ENCODE peak calls at places on chromosomes 6 and 20, in five cellular contexts. One of them, this sample, is unnamed.

GRCh38 chr6:166955865-166956443 is 396 bp downstream of the RNASET2 start:
- DNase-seq in hepatocyte: peak; percentile 63
- DNase-seq in mucosa of descending colon: no peak
- DNase-seq in GM12864: no peak
- DNase-seq in fibroblast of villous mesenchyme: no peak
- DNase-seq in this sample: peak; percentile 45

GRCh38 chr6:109867970-109868358 is 110.1 kb upstream of the GPR6 start:
- DNase-seq in hepatocyte: peak; percentile 28
- DNase-seq in mucosa of descending colon: no peak
- DNase-seq in GM12864: no peak
- DNase-seq in fibroblast of villous mesenchyme: peak; percentile 60
- DNase-seq in this sample: no peak

GRCh38 chr6:10540073-10540746 is 19.1 kb downstream of the GCNT2 start:
- DNase-seq in hepatocyte: no peak
- DNase-seq in mucosa of descending colon: no peak
- DNase-seq in GM12864: no peak
- DNase-seq in fibroblast of villous mesenchyme: no peak
- DNase-seq in this sample: peak; percentile 12

GRCh38 chr6:41940759-41941279 is 789 bp downstream of the CCND3 start:
- DNase-seq in hepatocyte: peak; percentile 61
- DNase-seq in mucosa of descending colon: peak; percentile 70
- DNase-seq in GM12864: no peak
- DNase-seq in fibroblast of villous mesenchyme: peak; percentile 38
- DNase-seq in this sample: peak; percentile 55

GRCh38 chr20:4956200-4956810 is 45.0 kb downstream of the SLC23A2 start:
- DNase-seq in hepatocyte: peak; percentile 72
- DNase-seq in mucosa of descending colon: no peak
- DNase-seq in GM12864: no peak
- DNase-seq in fibroblast of villous mesenchyme: peak; percentile 74
- DNase-seq in this sample: peak; percentile 75

GRCh38 chr6:81166770-81167169 is 585.7 kb downstream of the TENT5A start:
- DNase-seq in hepatocyte: no peak
- DNase-seq in mucosa of descending colon: no peak
- DNase-seq in GM12864: no peak
- DNase-seq in fibroblast of villous mesenchyme: peak; percentile 46
- DNase-seq in this sample: peak; percentile 4

GRCh38 chr20:5710551-5710950 is 39.6 kb upstream of the SHLD1 start:
- DNase-seq in hepatocyte: no peak
- DNase-seq in mucosa of descending colon: no peak
- DNase-seq in GM12864: no peak
- DNase-seq in fibroblast of villous mesenchyme: no peak
- DNase-seq in this sample: no peak

GRCh38 chr20:3705970-3706739 is 6.2 kb downstream of the SIGLEC1 start:
- DNase-seq in hepatocyte: no peak
- DNase-seq in mucosa of descending colon: no peak
- DNase-seq in GM12864: no peak
- DNase-seq in fibroblast of villous mesenchyme: no peak
- DNase-seq in this sample: no peak

GRCh38 chr20:46099491-46100287 is 9.9 kb upstream of the NCOA5 start:
- DNase-seq in hepatocyte: no peak
- DNase-seq in mucosa of descending colon: no peak
- DNase-seq in GM12864: no peak
- DNase-seq in fibroblast of villous mesenchyme: no peak
- DNase-seq in this sample: peak; percentile 68

GRCh38 chr20:51978081-51978501 is 175.8 kb upstream of the SALL4 start:
- DNase-seq in hepatocyte: no peak
- DNase-seq in mucosa of descending colon: no peak
- DNase-seq in GM12864: no peak
- DNase-seq in fibroblast of villous mesenchyme: no peak
- DNase-seq in this sample: peak; percentile 8

GRCh38 chr6:41726876-41727275 is 8.5 kb downstream of the TFEB start:
- DNase-seq in hepatocyte: no peak
- DNase-seq in mucosa of descending colon: peak; percentile 26
- DNase-seq in GM12864: no peak
- DNase-seq in fibroblast of villous mesenchyme: no peak
- DNase-seq in this sample: no peak

GRCh38 chr6:69487688-69488087 is 309.1 kb downstream of the LMBRD1 start:
- DNase-seq in hepatocyte: no peak
- DNase-seq in mucosa of descending colon: no peak
- DNase-seq in GM12864: no peak
- DNase-seq in fibroblast of villous mesenchyme: no peak
- DNase-seq in this sample: peak; percentile 3

GRCh38 chr6:139248911-139249310 is 42.9 kb downstream of the TXLNB start:
- DNase-seq in hepatocyte: no peak
- DNase-seq in mucosa of descending colon: no peak
- DNase-seq in GM12864: no peak
- DNase-seq in fibroblast of villous mesenchyme: no peak
- DNase-seq in this sample: no peak

GRCh38 chr20:23507346-23507745 is 16.4 kb downstream of the CST8 start:
- DNase-seq in hepatocyte: no peak
- DNase-seq in mucosa of descending colon: no peak
- DNase-seq in GM12864: no peak
- DNase-seq in fibroblast of villous mesenchyme: no peak
- DNase-seq in this sample: no peak

GRCh38 chr20:5612476-5613291 is 137.5 kb upstream of the SHLD1 start:
- DNase-seq in hepatocyte: no peak
- DNase-seq in mucosa of descending colon: no peak
- DNase-seq in GM12864: no peak
- DNase-seq in fibroblast of villous mesenchyme: peak; percentile 42
- DNase-seq in this sample: no peak

GRCh38 chr6:165663736-165664552 is 903 bp upstream of the PDE10A start:
- DNase-seq in hepatocyte: no peak
- DNase-seq in mucosa of descending colon: no peak
- DNase-seq in GM12864: no peak
- DNase-seq in fibroblast of villous mesenchyme: no peak
- DNase-seq in this sample: no peak

GRCh38 chr20:40563296-40563950 is 125.6 kb downstream of the MAFB start:
- DNase-seq in hepatocyte: peak; percentile 44
- DNase-seq in mucosa of descending colon: peak; percentile 94
- DNase-seq in GM12864: no peak
- DNase-seq in fibroblast of villous mesenchyme: peak; percentile 23
- DNase-seq in this sample: no peak

GRCh38 chr6:124795879-124796838 is 166.1 kb upstream of the RNF217 start:
- DNase-seq in hepatocyte: peak; percentile 30
- DNase-seq in mucosa of descending colon: peak; percentile 16
- DNase-seq in GM12864: no peak
- DNase-seq in fibroblast of villous mesenchyme: peak; percentile 15
- DNase-seq in this sample: peak; percentile 14

GRCh38 chr6:161218222-161218621 is 55.6 kb downstream of the AGPAT4 start:
- DNase-seq in hepatocyte: no peak
- DNase-seq in mucosa of descending colon: no peak
- DNase-seq in GM12864: no peak
- DNase-seq in fibroblast of villous mesenchyme: no peak
- DNase-seq in this sample: no peak

GRCh38 chr6:142820336-142821016 is 124.5 kb downstream of the HIVEP2 start:
- DNase-seq in hepatocyte: no peak
- DNase-seq in mucosa of descending colon: no peak
- DNase-seq in GM12864: no peak
- DNase-seq in fibroblast of villous mesenchyme: no peak
- DNase-seq in this sample: peak; percentile 51

GRCh38 chr6:138455746-138456392 is 43.4 kb downstream of the NHSL1 start:
- DNase-seq in hepatocyte: no peak
- DNase-seq in mucosa of descending colon: no peak
- DNase-seq in GM12864: peak; percentile 30
- DNase-seq in fibroblast of villous mesenchyme: no peak
- DNase-seq in this sample: peak; percentile 80

GRCh38 chr6:109612268-109612667 is 78.7 kb downstream of the AK9 start:
- DNase-seq in hepatocyte: no peak
- DNase-seq in mucosa of descending colon: no peak
- DNase-seq in GM12864: no peak
- DNase-seq in fibroblast of villous mesenchyme: no peak
- DNase-seq in this sample: no peak

GRCh38 chr6:11248974-11249761 is 16.7 kb upstream of the NEDD9 start:
- DNase-seq in hepatocyte: no peak
- DNase-seq in mucosa of descending colon: no peak
- DNase-seq in GM12864: no peak
- DNase-seq in fibroblast of villous mesenchyme: no peak
- DNase-seq in this sample: no peak

GRCh38 chr6:90217621-90218496 is 78.8 kb downstream of the BACH2 start:
- DNase-seq in hepatocyte: no peak
- DNase-seq in mucosa of descending colon: peak; percentile 49
- DNase-seq in GM12864: no peak
- DNase-seq in fibroblast of villous mesenchyme: peak; percentile 70
- DNase-seq in this sample: no peak

GRCh38 chr6:42224222-42225042 is 6.8 kb upstream of the MRPS10 start:
- DNase-seq in hepatocyte: peak; percentile 64
- DNase-seq in mucosa of descending colon: no peak
- DNase-seq in GM12864: peak; percentile 91
- DNase-seq in fibroblast of villous mesenchyme: peak; percentile 88
- DNase-seq in this sample: peak; percentile 91

GRCh38 chr20:36175475-36175995 is 21.0 kb downstream of the EPB41L1 start:
- DNase-seq in hepatocyte: no peak
- DNase-seq in mucosa of descending colon: peak; percentile 3
- DNase-seq in GM12864: no peak
- DNase-seq in fibroblast of villous mesenchyme: no peak
- DNase-seq in this sample: peak; percentile 13

GRCh38 chr6:89035252-89036106 is 45.1 kb upstream of the PNRC1 start:
- DNase-seq in hepatocyte: peak; percentile 90
- DNase-seq in mucosa of descending colon: peak; percentile 74
- DNase-seq in GM12864: no peak
- DNase-seq in fibroblast of villous mesenchyme: peak; percentile 99
- DNase-seq in this sample: no peak

GRCh38 chr6:105810105-105810921 is 275.8 kb upstream of the PRDM1 start:
- DNase-seq in hepatocyte: peak; percentile 50
- DNase-seq in mucosa of descending colon: no peak
- DNase-seq in GM12864: no peak
- DNase-seq in fibroblast of villous mesenchyme: peak; percentile 89
- DNase-seq in this sample: peak; percentile 78

GRCh38 chr20:32718749-32719348 is 24.4 kb downstream of the COMMD7 start:
- DNase-seq in hepatocyte: no peak
- DNase-seq in mucosa of descending colon: no peak
- DNase-seq in GM12864: no peak
- DNase-seq in fibroblast of villous mesenchyme: no peak
- DNase-seq in this sample: no peak
- H3K4me3 ChIP-seq in hepatocyte: no peak overlapping the region
- H3K4me3 ChIP-seq in mucosa of descending colon: no peak overlapping the region
- H3K4me3 ChIP-seq in GM12864: no peak overlapping the region
- H3K4me3 ChIP-seq in fibroblast of villous mesenchyme: no peak overlapping the region
- H3K4me3 ChIP-seq in this sample: no peak overlapping the region

GRCh38 chr6:104771258-104771832 is 88.4 kb downstream of the HACE1 start:
- DNase-seq in hepatocyte: peak; percentile 11
- DNase-seq in mucosa of descending colon: no peak
- DNase-seq in GM12864: no peak
- DNase-seq in fibroblast of villous mesenchyme: peak; percentile 47
- DNase-seq in this sample: peak; percentile 9
- TF ChIP-seq CTCF in hepatocyte: peak; percentile 78
- TF ChIP-seq CTCF in mucosa of descending colon: no peak
- TF ChIP-seq CTCF in GM12864: no peak
- TF ChIP-seq CTCF in fibroblast of villous mesenchyme: peak; percentile 53
- TF ChIP-seq CTCF in this sample: peak; percentile 23

GRCh38 chr6:137342607-137343186 is 123.5 kb upstream of the IFNGR1 start:
- DNase-seq in hepatocyte: no peak
- DNase-seq in mucosa of descending colon: peak; percentile 26
- DNase-seq in GM12864: no peak
- DNase-seq in fibroblast of villous mesenchyme: no peak
- DNase-seq in this sample: no peak
- H3K4me3 ChIP-seq in hepatocyte: no peak overlapping the region
- H3K4me3 ChIP-seq in mucosa of descending colon: no peak overlapping the region
- H3K4me3 ChIP-seq in GM12864: peak overlapping the region; percentile 32
- H3K4me3 ChIP-seq in fibroblast of villous mesenchyme: peak overlapping the region; percentile 49
- H3K4me3 ChIP-seq in this sample: peak overlapping the region; percentile 35

DNA sequence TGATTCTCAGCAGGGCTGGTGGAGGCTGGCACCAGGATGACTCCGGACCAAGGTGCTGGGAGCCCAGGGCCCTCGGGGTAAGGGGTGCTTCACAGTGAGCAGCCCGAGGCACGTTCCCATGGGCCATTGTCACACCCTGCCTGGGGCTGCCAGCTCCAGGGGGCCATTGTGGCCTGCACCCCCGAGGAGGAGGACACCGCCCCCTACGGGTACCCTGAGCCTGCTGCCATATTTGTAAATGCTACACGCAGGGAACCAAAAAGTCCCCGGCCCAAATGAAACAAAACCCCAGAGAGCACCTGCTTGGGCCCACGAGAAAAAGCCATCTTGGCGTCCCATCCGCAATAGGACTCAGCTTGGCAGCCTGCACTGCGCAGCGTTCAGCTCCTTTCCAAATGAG is 64.7 kb upstream of the GATA5 start:
- DNase-seq in hepatocyte: no peak
- DNase-seq in mucosa of descending colon: no peak
- DNase-seq in GM12864: no peak
- DNase-seq in fibroblast of villous mesenchyme: no peak
- DNase-seq in this sample: no peak
- TF ChIP-seq CTCF in hepatocyte: no peak
- TF ChIP-seq CTCF in mucosa of descending colon: no peak
- TF ChIP-seq CTCF in GM12864: peak; percentile 6
- TF ChIP-seq CTCF in fibroblast of villous mesenchyme: no peak
- TF ChIP-seq CTCF in this sample: no peak

DNA sequence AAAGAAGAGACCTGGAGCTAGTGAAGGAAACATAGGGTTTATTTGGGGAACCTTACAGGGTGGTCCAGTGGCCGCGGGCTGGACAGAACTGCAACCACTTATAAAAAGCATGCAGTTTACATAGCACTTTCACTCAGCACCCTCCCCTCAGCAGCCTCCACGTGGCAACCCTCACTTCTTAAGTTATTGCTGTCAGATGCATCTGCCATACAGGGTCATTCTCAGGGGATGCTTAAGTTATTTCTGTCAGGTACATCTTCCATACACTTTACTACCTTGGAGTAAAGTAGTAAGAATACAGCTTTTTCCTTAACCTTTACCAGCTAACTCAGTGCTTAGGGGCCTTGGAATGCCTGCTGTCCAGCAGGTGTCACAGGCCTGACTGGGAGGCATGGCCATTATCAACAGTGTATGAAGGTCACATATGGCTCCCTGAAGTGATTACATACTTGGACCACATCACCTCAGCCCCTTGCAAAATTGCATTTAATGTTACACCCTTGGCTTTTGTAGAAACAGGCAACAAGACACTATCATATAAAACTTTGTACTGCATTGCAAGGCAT is 2.0 kb upstream of the NOL7 start:
- DNase-seq in hepatocyte: no peak
- DNase-seq in mucosa of descending colon: no peak
- DNase-seq in GM12864: no peak
- DNase-seq in fibroblast of villous mesenchyme: no peak
- DNase-seq in this sample: peak; percentile 46
- H3K4me3 ChIP-seq in hepatocyte: no peak overlapping the region
- H3K4me3 ChIP-seq in mucosa of descending colon: no peak overlapping the region
- H3K4me3 ChIP-seq in GM12864: peak overlapping the region; percentile 97
- H3K4me3 ChIP-seq in fibroblast of villous mesenchyme: no peak overlapping the region
- H3K4me3 ChIP-seq in this sample: peak overlapping the region; percentile 30

DNA sequence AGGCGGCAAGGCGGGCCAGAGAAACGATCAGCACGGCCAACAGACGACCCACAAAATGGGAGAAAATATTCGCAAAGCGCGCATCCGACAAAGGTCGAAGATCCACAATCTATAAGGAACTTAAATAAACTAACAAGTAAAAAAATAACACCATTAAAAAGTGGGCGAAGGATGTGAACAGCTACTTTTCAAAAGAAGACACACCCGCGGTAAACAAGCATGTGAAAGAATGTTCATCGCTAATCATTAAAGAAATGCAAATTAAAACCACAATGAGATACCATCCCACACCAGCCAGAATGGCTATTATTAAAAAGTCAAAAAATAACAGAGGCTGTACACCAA is 117.8 kb upstream of the SIRPA start:
- DNase-seq in hepatocyte: no peak
- DNase-seq in mucosa of descending colon: no peak
- DNase-seq in GM12864: no peak
- DNase-seq in fibroblast of villous mesenchyme: no peak
- DNase-seq in this sample: no peak
- TF ChIP-seq CTCF in hepatocyte: no peak
- TF ChIP-seq CTCF in mucosa of descending colon: no peak
- TF ChIP-seq CTCF in GM12864: no peak
- TF ChIP-seq CTCF in fibroblast of villous mesenchyme: no peak
- TF ChIP-seq CTCF in this sample: no peak

This sample was measured in GM12865.